ENCODE peak calls at places on chromosomes 7 and 10, in six cellular contexts. M, K, Q, S, H and R are unnamed samples. For H3K27me3, the result is how much of the 10 kb centered on the place peaks cover.

GRCh38 chr10:86354761-86355540 is 11.6 kb downstream of the GRID1 start:
- DNase-seq in M (no peak), K (no peak), Q (no peak), S (no peak), H (no peak), R (no peak)

GRCh38 chr10:77989081-77989724 is 40.1 kb downstream of the POLR3A start:
- DNase-seq in M (no peak), K (no peak), Q (no peak), S (peak), H (peak), R (no peak)

GRCh38 chr7:107494315-107494751 is 24.5 kb downstream of the GPR22 start:
- DNase-seq in M (no peak), K (no peak), Q (no peak), S (peak), H (no peak), R (no peak)

GRCh38 chr7:7323352-7323751 is 141.0 kb downstream of the C1GALT1 start:
- DNase-seq in M (no peak), K (no peak), Q (no peak), S (peak), H (no peak), R (no peak)

GRCh38 chr10:118955531-118956252 is 73.8 kb upstream of the NANOS1 start:
- DNase-seq in M (no peak), K (no peak), Q (no peak), S (no peak), H (no peak), R (peak)

GRCh38 chr10:100826983-100827818 is 81.8 kb downstream of the PAX2 start:
- DNase-seq in M (peak), K (peak), Q (peak), S (no peak), H (peak), R (peak)

GRCh38 chr7:87797798-87798403 is 78.3 kb downstream of the SLC25A40 start:
- DNase-seq in M (peak), K (peak), Q (peak), S (peak), H (peak), R (peak)

GRCh38 chr10:71396714-71397339 is at the start of gene CDH23:
- DNase-seq in M (no peak), K (peak), Q (peak), S (no peak), H (peak), R (peak)

GRCh38 chr7:1240296-1240820 is 7.7 kb downstream of the UNCX start:
- DNase-seq in M (no peak), K (no peak), Q (peak), S (no peak), H (no peak), R (peak)

GRCh38 chr7:22842383-22842903 is 19.8 kb upstream of the TOMM7 start:
- DNase-seq in M (no peak), K (no peak), Q (peak), S (no peak), H (no peak), R (no peak)

GRCh38 chr7:96017877-96018276 is 245.5 kb downstream of the DYNC1I1 start:
- DNase-seq in M (no peak), K (no peak), Q (no peak), S (no peak), H (no peak), R (no peak)

GRCh38 chr10:70265032-70265689 is 18.6 kb downstream of the NPFFR1 start:
- DNase-seq in M (peak), K (peak), Q (peak), S (peak), H (no peak), R (peak)

GRCh38 chr7:136062625-136063336 is 85.6 kb upstream of the MTPN start:
- DNase-seq in M (no peak), K (no peak), Q (no peak), S (no peak), H (no peak), R (no peak)

GRCh38 chr10:71542476-71542875 is 145.8 kb downstream of the CDH23 start:
- DNase-seq in M (no peak), K (peak), Q (no peak), S (no peak), H (no peak), R (no peak)

GRCh38 chr7:69910150-69910549 is 311.9 kb downstream of the AUTS2 start:
- DNase-seq in M (no peak), K (no peak), Q (no peak), S (no peak), H (no peak), R (no peak)

DNA sequence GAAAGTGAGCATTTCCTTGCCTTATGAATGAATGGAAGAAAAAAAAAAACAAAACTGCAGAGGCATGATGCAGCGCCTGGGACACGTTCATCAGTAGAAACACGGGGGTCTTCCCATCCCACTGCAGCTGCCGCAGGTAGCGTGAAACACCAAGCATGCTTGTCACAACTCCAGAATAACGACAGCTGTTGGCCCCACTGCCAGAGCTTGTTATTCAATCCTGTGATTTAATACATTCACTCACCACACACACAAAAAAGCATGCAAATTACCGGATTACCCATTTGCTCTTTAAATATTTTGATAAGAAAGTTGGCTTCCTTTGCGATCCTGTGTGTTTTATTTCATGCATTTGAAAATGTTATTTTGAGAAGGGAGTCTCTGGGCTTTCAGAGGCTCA is 48.5 kb upstream of the GNA12 start:
- DNase-seq in M (no peak), K (no peak), Q (no peak), S (no peak), H (no peak), R (no peak)
- H2AFZ ChIP-seq in M (no peak), K (no peak), Q (no peak), S (no peak), H (no peak), R (no peak)

GRCh38 chr10:129136074-129136473 is 331.0 kb upstream of the MGMT start:
- DNase-seq in M (no peak), K (no peak), Q (no peak), S (no peak), H (no peak), R (no peak)
- H3K27me3 ChIP-seq in M (under half), K (under half), Q (under half), S (under half), H (under half), R (under half)

GRCh38 chr7:39691821-39692220 is 68.4 kb downstream of the RALA start:
- DNase-seq in M (peak), K (no peak), Q (no peak), S (peak), H (peak), R (no peak)

GRCh38 chr7:39693812-39694211 is 70.4 kb downstream of the RALA start:
- DNase-seq in M (no peak), K (no peak), Q (no peak), S (no peak), H (peak), R (no peak)

GRCh38 chr7:39686261-39686924 is 63.0 kb downstream of the RALA start:
- DNase-seq in M (no peak), K (no peak), Q (no peak), S (no peak), H (peak), R (no peak)

GRCh38 chr7:39683216-39683845 is 60.0 kb downstream of the RALA start:
- DNase-seq in M (no peak), K (no peak), Q (no peak), S (no peak), H (peak), R (no peak)

DNA sequence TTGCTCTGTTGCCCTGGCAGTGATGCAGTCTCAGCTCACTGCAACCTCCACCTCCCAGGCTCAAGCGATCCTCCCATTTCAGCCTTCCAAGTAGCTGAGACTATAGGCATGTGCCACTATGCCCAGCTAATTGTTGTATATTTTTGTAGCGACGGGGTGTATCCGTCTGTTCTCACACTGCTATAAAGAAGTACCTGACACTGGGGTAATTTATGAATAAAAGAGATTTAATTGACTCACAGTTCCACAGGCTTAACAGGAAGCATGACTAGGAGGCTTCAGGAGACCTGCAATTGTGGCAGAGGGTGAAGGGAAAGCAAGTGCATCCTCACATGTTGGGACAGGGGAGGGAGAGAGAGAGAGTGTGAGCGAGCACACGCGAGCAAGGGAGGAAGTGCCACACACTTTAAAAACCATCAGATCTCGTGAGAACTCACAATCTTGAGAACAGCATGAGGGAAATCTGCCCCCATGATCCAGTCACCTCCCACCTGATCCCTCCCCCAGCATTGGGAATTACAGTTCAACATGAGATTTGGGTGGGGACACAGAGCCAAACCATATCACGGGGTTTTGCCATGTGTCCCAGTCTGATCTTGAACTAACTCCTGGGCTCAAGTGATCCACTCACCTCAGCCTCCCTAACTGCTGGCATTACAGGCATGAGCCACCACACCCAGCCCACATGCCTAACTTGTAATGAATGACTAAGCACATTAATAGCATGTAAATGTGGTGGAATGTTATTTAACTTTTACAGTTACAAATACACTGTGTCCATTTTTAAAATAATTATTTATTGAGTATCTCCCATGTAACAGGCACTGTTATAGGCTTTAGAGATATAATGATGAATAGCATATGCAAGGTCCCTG is 65.5 kb downstream of the RALA start:
- DNase-seq in M (no peak), K (no peak), Q (peak), S (peak), H (peak), R (no peak)
- TF ChIP-seq EZH2phosphoT487 in M (no peak), K (no peak), Q (no peak), S (no peak), H (no peak), R (no peak)

DNA sequence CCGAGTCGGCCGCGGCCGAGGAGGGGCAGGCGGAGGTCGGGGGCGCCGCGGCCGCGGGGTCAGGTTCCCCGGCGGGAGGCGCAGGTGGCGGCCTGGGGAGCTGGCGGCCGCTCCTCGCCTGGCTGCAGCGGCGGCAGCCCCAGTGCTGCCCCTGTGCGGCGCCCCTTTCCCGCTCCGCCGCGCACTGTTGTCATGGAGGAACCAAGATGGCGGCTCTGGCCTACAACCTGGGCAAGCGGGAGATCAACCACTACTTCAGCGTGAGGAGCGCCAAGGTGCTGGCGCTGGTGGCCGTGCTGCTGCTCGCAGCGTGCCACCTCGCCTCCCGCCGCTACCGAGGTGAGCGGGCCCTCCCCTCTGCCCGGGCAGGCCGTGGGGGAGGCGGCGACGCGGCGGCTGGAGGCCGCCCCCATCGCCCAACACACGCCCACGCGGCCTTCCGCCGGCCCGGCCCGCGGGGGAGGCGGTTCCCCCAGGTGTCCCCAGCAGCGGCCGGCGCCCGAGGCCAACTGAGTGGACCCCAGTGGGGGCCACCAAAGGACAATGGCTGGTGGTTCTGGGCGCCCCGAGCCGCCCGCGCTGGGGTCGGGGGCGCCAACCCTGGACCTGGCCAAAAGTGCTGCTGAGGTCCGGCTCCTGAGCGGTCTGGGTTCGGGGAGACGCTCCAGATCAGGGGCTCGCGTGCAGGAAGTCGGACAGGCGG is 421 bp downstream of the CASD1 start:
- DNase-seq in M (no peak), K (peak), Q (peak), S (peak), H (peak), R (peak)
- H2AFZ ChIP-seq in M (no peak), K (peak), Q (peak), S (peak), H (peak), R (peak)

DNA sequence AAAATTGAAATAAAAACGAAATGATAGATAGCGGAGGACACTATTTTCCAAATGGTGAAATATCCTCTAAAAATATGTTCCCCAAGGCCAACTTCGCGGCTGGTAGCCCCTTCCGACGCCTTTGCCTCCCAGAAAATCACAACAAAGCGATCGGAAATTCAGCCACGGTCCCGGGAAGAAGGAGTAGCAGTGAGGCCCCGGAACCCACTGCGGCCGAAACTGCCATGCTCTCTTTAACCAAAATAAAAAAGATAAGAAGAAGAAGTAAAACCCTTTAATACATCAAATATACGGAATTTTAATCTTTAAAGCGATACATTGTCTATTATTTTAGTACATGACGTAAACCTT is 4.0 kb downstream of the ZNF503 start:
- DNase-seq in M (no peak), K (no peak), Q (peak), S (peak), H (peak), R (peak)
- H3K27me3 ChIP-seq in M (under half), K (under half), Q (half or more), S (half or more), H (under half), R (half or more)